ENCODE peak calls at places on chromosome 20, in seven cellular contexts. A is neural progenitor cell, E is cardiac muscle cell, G is IMR-90, K is MM.1S, W is adrenal gland, U is SJSA1. M is an unnamed sample. For H3K9me3, the result is how much of the 10 kb centered on the place peaks cover.

GRCh38 chr20:20463933-20464374 is 96.0 kb downstream of the INSM1 start:
- DNase-seq in A (peak), E (no peak), G (no peak), K (no peak), W (no peak), U (no peak), M (no peak)

GRCh38 chr20:19027971-19028370 is 184.5 kb upstream of the SLC24A3 start:
- DNase-seq in A (no peak), E (no peak), G (no peak), K (no peak), W (no peak), U (peak), M (no peak)

GRCh38 chr20:19251958-19252669 is 39.7 kb downstream of the SLC24A3 start:
- DNase-seq in A (no peak), E (no peak), G (no peak), K (no peak), W (peak), U (peak), M (no peak)

GRCh38 chr20:1537731-1538058 is 19.8 kb downstream of the SIRPD start:
- DNase-seq in A (no peak), E (no peak), G (no peak), K (no peak), W (peak), U (no peak), M (no peak)

GRCh38 chr20:36525620-36526365 is 15.5 kb upstream of the MYL9 start:
- DNase-seq in A (no peak), E (no peak), G (no peak), K (no peak), W (no peak), U (no peak), M (no peak)

GRCh38 chr20:44580581-44581268 is 1.7 kb upstream of the PKIG start:
- DNase-seq in A (no peak), E (no peak), G (no peak), K (no peak), W (peak), U (no peak), M (no peak)

GRCh38 chr20:51972031-51972430 is 169.7 kb upstream of the SALL4 start:
- DNase-seq in A (no peak), E (no peak), G (no peak), K (no peak), W (no peak), U (no peak), M (no peak)

GRCh38 chr20:57190536-57191265 is 75.7 kb downstream of the BMP7 start:
- DNase-seq in A (no peak), E (no peak), G (peak), K (no peak), W (no peak), U (peak), M (no peak)

GRCh38 chr20:20694591-20694990 is 17.9 kb downstream of the RALGAPA2 start:
- DNase-seq in A (no peak), E (no peak), G (no peak), K (no peak), W (no peak), U (no peak), M (no peak)

GRCh38 chr20:38680492-38681118 is 43.7 kb upstream of the SLC32A1 start:
- DNase-seq in A (peak), E (peak), G (peak), K (peak), W (peak), U (no peak), M (no peak)

GRCh38 chr20:37543828-37544227 is 16.2 kb upstream of the BLCAP start:
- DNase-seq in A (no peak), E (no peak), G (peak), K (no peak), W (no peak), U (peak), M (no peak)

GRCh38 chr20:33649201-33649631 is 12.9 kb upstream of the C20orf144 start:
- DNase-seq in A (no peak), E (no peak), G (no peak), K (no peak), W (no peak), U (no peak), M (no peak)

GRCh38 chr20:33648396-33649004 is 13.6 kb upstream of the C20orf144 start:
- DNase-seq in A (no peak), E (peak), G (no peak), K (no peak), W (no peak), U (no peak), M (no peak)

GRCh38 chr20:33646191-33646590 is 15.9 kb upstream of the C20orf144 start:
- DNase-seq in A (no peak), E (no peak), G (no peak), K (no peak), W (no peak), U (no peak), M (no peak)

GRCh38 chr20:33645421-33645820 is 16.7 kb upstream of the C20orf144 start:
- DNase-seq in A (no peak), E (no peak), G (no peak), K (no peak), W (no peak), U (no peak), M (no peak)

DNA sequence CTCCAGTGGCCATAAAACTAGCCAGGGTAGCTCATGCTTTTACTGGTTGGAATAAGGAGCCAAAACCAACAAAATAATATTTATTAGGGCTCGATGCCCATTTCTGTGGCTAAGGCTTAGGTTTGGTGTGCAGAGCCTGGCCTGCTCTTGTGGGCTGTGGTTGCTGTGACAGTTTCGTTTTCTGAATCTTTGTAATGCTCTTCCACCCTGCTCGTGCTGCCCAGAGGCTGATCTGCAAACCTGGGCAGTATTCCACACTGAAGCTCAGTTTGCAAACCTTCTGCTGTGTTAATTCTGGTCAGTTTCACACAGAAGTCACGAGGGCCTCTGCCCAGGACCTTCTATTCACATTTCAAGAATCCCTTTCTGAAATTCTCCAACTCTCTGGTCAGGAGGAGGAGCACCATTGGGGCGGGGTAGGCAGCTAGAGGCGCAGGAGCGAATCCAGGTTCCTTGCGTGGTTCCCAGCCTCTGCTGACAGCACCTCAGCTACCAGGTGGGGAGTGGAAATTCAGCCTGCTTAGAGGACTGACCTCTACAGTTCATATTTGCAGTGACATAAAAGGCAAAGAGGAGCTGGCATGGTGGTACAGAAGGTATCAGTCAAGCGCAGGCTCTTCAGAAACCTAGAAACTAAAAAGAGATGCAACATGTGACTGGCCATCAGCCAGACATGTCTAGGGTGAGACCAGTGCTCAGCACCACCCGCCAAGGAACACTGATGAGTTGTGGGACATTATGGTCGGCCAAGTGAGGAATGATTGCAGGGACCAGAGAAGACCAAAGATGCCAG is 14.3 kb upstream of the C20orf144 start:
- DNase-seq in A (no peak), E (no peak), G (peak), K (peak), W (no peak), U (no peak), M (no peak)
- H3K4me3 ChIP-seq in A (no peak), E (no peak), G (no peak), K (no peak), W (no peak), U (no peak), M (no peak)

DNA sequence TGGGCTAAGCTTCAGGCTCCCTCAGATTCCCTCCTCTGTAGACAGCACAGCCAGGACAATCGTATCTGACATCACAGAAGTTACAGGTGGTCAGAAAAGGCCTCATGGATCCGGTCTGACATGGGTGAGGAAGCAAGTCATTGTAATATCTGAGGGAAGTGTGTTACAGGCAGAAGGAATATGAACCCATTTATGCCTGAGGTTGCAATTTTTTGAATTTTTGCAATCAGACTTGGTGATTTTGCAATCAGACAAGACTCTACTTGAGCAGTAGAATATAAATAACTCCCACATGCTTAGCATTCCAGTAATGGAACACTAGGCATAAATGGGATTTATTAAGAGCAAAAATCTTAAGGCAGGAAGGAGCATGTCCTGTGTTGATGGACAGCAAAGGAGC is 52.1 kb downstream of the CBLN4 start:
- DNase-seq in A (no peak), E (no peak), G (no peak), K (no peak), W (no peak), U (no peak), M (no peak)
- H3K9me3 ChIP-seq in A (under half), E (under half), G (under half), K (under half), W (under half), U (under half), M (under half)

GRCh38 chr20:3679749-3680700 is 1.8 kb downstream of the ADAM33 start:
- DNase-seq in A (peak), E (no peak), G (peak), K (no peak), W (no peak), U (no peak), M (no peak)
- H3K4me3 ChIP-seq in A (no peak), E (no peak), G (no peak), K (no peak), W (no peak), U (no peak), M (no peak)

GRCh38 chr20:62114894-62115293 is 7.4 kb upstream of the LSM14B start:
- DNase-seq in A (no peak), E (no peak), G (no peak), K (peak), W (no peak), U (no peak), M (no peak)

GRCh38 chr20:62105592-62105991 is 16.7 kb upstream of the LSM14B start:
- DNase-seq in A (no peak), E (no peak), G (no peak), K (no peak), W (no peak), U (no peak), M (no peak)

GRCh38 chr20:62112368-62112767 is 9.9 kb upstream of the LSM14B start:
- DNase-seq in A (no peak), E (no peak), G (no peak), K (no peak), W (no peak), U (no peak), M (no peak)

GRCh38 chr20:62116558-62117361 is 5.5 kb upstream of the LSM14B start:
- DNase-seq in A (no peak), E (no peak), G (no peak), K (no peak), W (no peak), U (no peak), M (no peak)

GRCh38 chr20:62111148-62111547 is 11.1 kb upstream of the LSM14B start:
- DNase-seq in A (no peak), E (no peak), G (no peak), K (no peak), W (no peak), U (no peak), M (no peak)
- H3K9me3 ChIP-seq in A (under half), E (under half), G (under half), K (under half), W (under half), U (under half), M (half or more)

M was measured in naive thymus-derived CD4-positive, alpha-beta T cell.